ENCODE peak calls at places on chromosomes 11 and 22, in seven cellular contexts. One of them, this sample, is unnamed.
A peak's percentile ranks its signal among the peaks of the same experiment; 100 is the strongest.

GRCh38 chr11:60835472-60835871 is 6.4 kb upstream of the CCDC86 start:
- DNase-seq in psoas muscle: no peak
- DNase-seq in heart right ventricle: no peak
- DNase-seq in cardiac muscle cell: no peak
- DNase-seq in cardiac fibroblast: peak; percentile 58
- DNase-seq in upper lobe of right lung: no peak
- DNase-seq in epithelial cell of esophagus: peak; percentile 53
- DNase-seq in this sample: no peak

GRCh38 chr22:23384899-23385298 is 195.2 kb downstream of the IGLL1 start:
- DNase-seq in psoas muscle: no peak
- DNase-seq in heart right ventricle: no peak
- DNase-seq in cardiac muscle cell: no peak
- DNase-seq in cardiac fibroblast: no peak
- DNase-seq in upper lobe of right lung: no peak
- DNase-seq in epithelial cell of esophagus: no peak
- DNase-seq in this sample: no peak

GRCh38 chr11:19938866-19939265 is 221.4 kb downstream of the DBX1 start:
- DNase-seq in psoas muscle: no peak
- DNase-seq in heart right ventricle: no peak
- DNase-seq in cardiac muscle cell: no peak
- DNase-seq in cardiac fibroblast: no peak
- DNase-seq in upper lobe of right lung: no peak
- DNase-seq in epithelial cell of esophagus: peak; percentile 66
- DNase-seq in this sample: no peak

GRCh38 chr11:73140213-73141030 is 1.7 kb downstream of the FCHSD2 start:
- DNase-seq in psoas muscle: no peak
- DNase-seq in heart right ventricle: peak; percentile 40
- DNase-seq in cardiac muscle cell: peak; percentile 47
- DNase-seq in cardiac fibroblast: peak; percentile 45
- DNase-seq in upper lobe of right lung: no peak
- DNase-seq in epithelial cell of esophagus: peak; percentile 33
- DNase-seq in this sample: no peak

GRCh38 chr22:29011868-29012428 is 49.7 kb downstream of the C22orf31 start:
- DNase-seq in psoas muscle: no peak
- DNase-seq in heart right ventricle: no peak
- DNase-seq in cardiac muscle cell: no peak
- DNase-seq in cardiac fibroblast: no peak
- DNase-seq in upper lobe of right lung: no peak
- DNase-seq in epithelial cell of esophagus: no peak
- DNase-seq in this sample: no peak

GRCh38 chr22:45103756-45104155 is 60.0 kb upstream of the NUP50 start:
- DNase-seq in psoas muscle: no peak
- DNase-seq in heart right ventricle: no peak
- DNase-seq in cardiac muscle cell: no peak
- DNase-seq in cardiac fibroblast: no peak
- DNase-seq in upper lobe of right lung: no peak
- DNase-seq in epithelial cell of esophagus: no peak
- DNase-seq in this sample: no peak

GRCh38 chr22:42868751-42869251 is 11.7 kb upstream of the ARFGAP3 start:
- DNase-seq in psoas muscle: peak; percentile 91
- DNase-seq in heart right ventricle: peak; percentile 72
- DNase-seq in cardiac muscle cell: peak; percentile 28
- DNase-seq in cardiac fibroblast: no peak
- DNase-seq in upper lobe of right lung: peak; percentile 85
- DNase-seq in epithelial cell of esophagus: no peak
- DNase-seq in this sample: no peak

GRCh38 chr11:14336507-14337503 is 22.2 kb downstream of the RRAS2 start:
- DNase-seq in psoas muscle: no peak
- DNase-seq in heart right ventricle: no peak
- DNase-seq in cardiac muscle cell: peak; percentile 71
- DNase-seq in cardiac fibroblast: peak; percentile 96
- DNase-seq in upper lobe of right lung: no peak
- DNase-seq in epithelial cell of esophagus: peak; percentile 99
- DNase-seq in this sample: peak; percentile 84

GRCh38 chr11:40293655-40294342 is 1165.7 kb downstream of the LRRC4C start:
- DNase-seq in psoas muscle: peak; percentile 63
- DNase-seq in heart right ventricle: peak; percentile 44
- DNase-seq in cardiac muscle cell: peak; percentile 90
- DNase-seq in cardiac fibroblast: peak; percentile 85
- DNase-seq in upper lobe of right lung: peak; percentile 75
- DNase-seq in epithelial cell of esophagus: peak; percentile 84
- DNase-seq in this sample: peak; percentile 82

GRCh38 chr11:96864998-96865397 is 475.2 kb downstream of the JRKL start:
- DNase-seq in psoas muscle: no peak
- DNase-seq in heart right ventricle: no peak
- DNase-seq in cardiac muscle cell: no peak
- DNase-seq in cardiac fibroblast: no peak
- DNase-seq in upper lobe of right lung: no peak
- DNase-seq in epithelial cell of esophagus: no peak
- DNase-seq in this sample: no peak

GRCh38 chr11:43360361-43361032 is 1.8 kb downstream of the TTC17 start:
- DNase-seq in psoas muscle: no peak
- DNase-seq in heart right ventricle: no peak
- DNase-seq in cardiac muscle cell: peak; percentile 42
- DNase-seq in cardiac fibroblast: peak; percentile 42
- DNase-seq in upper lobe of right lung: no peak
- DNase-seq in epithelial cell of esophagus: peak; percentile 15
- DNase-seq in this sample: no peak
- H3K4me3 ChIP-seq in psoas muscle: peak overlapping the region; percentile 98
- H3K4me3 ChIP-seq in heart right ventricle: peak overlapping the region; percentile 87
- H3K4me3 ChIP-seq in cardiac muscle cell: peak overlapping the region; percentile 83
- H3K4me3 ChIP-seq in cardiac fibroblast: no peak overlapping the region
- H3K4me3 ChIP-seq in upper lobe of right lung: peak overlapping the region; percentile 95
- H3K4me3 ChIP-seq in epithelial cell of esophagus: peak overlapping the region; percentile 80
- H3K4me3 ChIP-seq in this sample: peak overlapping the region; percentile 9

DNA sequence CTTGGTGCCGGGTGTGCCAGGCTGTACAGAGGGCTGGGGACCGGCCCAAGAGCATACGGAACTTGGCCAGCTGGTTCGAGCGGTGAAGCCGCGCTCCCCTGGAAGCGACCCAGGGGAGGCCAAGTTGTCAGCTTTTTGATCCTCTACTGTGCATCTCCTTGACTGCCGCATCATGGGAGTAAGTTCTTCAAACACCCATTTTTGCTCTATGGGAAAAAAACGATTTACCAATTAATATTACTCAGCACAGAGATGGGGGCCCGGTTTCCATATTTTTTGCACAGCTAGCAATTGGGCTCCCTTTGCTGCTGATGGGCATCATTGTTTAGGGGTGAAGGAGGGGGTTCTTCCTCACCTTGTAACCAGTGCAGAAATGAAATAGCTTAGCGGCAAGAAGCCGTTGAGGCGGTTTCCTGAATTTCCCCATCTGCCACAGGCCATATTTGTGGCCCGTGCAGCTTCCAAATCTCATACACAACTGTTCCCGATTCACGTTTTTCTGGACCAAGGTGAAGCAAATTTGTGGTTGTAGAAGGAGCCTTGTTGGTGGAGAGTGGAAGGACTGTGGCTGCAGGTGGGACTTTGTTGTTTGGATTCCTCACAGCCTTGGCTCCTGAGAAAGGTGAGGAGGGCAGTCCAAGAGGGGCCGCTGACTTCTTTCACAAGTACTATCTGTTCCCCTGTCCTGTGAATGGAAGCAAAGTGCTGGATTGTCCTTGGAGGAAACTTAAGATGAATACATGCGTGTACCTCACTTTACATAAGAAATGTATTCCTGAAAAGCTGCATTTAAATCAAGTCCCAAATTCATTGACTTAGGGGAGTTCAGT is 2.1 kb downstream of the FUT4 start:
- DNase-seq in psoas muscle: no peak
- DNase-seq in heart right ventricle: no peak
- DNase-seq in cardiac muscle cell: no peak
- DNase-seq in cardiac fibroblast: no peak
- DNase-seq in upper lobe of right lung: no peak
- DNase-seq in epithelial cell of esophagus: no peak
- DNase-seq in this sample: no peak
- H3K4me3 ChIP-seq in psoas muscle: peak overlapping the region; percentile 82
- H3K4me3 ChIP-seq in heart right ventricle: peak overlapping the region; percentile 76
- H3K4me3 ChIP-seq in cardiac muscle cell: peak overlapping the region; percentile 5
- H3K4me3 ChIP-seq in cardiac fibroblast: peak overlapping the region; percentile 57
- H3K4me3 ChIP-seq in upper lobe of right lung: peak overlapping the region; percentile 75
- H3K4me3 ChIP-seq in epithelial cell of esophagus: no peak overlapping the region
- H3K4me3 ChIP-seq in this sample: peak overlapping the region; percentile 58

GRCh38 chr11:61917357-61918109 is at the start of gene RAB3IL1:
- DNase-seq in psoas muscle: peak; percentile 82
- DNase-seq in heart right ventricle: peak; percentile 79
- DNase-seq in cardiac muscle cell: peak; percentile 68
- DNase-seq in cardiac fibroblast: peak; percentile 26
- DNase-seq in upper lobe of right lung: peak; percentile 77
- DNase-seq in epithelial cell of esophagus: no peak
- DNase-seq in this sample: no peak
- H3K4me3 ChIP-seq in psoas muscle: peak within 1 kb of the TSS; percentile 69
- H3K4me3 ChIP-seq in heart right ventricle: peak within 1 kb of the TSS; percentile 68
- H3K4me3 ChIP-seq in cardiac muscle cell: peak within 1 kb of the TSS; percentile 68
- H3K4me3 ChIP-seq in cardiac fibroblast: peak within 1 kb of the TSS; percentile 62
- H3K4me3 ChIP-seq in upper lobe of right lung: peak within 1 kb of the TSS; percentile 57
- H3K4me3 ChIP-seq in epithelial cell of esophagus: peak within 1 kb of the TSS; percentile 34
- H3K4me3 ChIP-seq in this sample: peak within 1 kb of the TSS; percentile 31

GRCh38 chr11:111455291-111456085 is 56.7 kb downstream of the BTG4 start:
- DNase-seq in psoas muscle: no peak
- DNase-seq in heart right ventricle: no peak
- DNase-seq in cardiac muscle cell: no peak
- DNase-seq in cardiac fibroblast: no peak
- DNase-seq in upper lobe of right lung: no peak
- DNase-seq in epithelial cell of esophagus: no peak
- DNase-seq in this sample: no peak
- H3K4me3 ChIP-seq in psoas muscle: no peak overlapping the region
- H3K4me3 ChIP-seq in heart right ventricle: no peak overlapping the region
- H3K4me3 ChIP-seq in cardiac muscle cell: no peak overlapping the region
- H3K4me3 ChIP-seq in cardiac fibroblast: no peak overlapping the region
- H3K4me3 ChIP-seq in upper lobe of right lung: no peak overlapping the region
- H3K4me3 ChIP-seq in epithelial cell of esophagus: no peak overlapping the region
- H3K4me3 ChIP-seq in this sample: no peak overlapping the region

This sample was measured in kidney epithelial cell.